ENCODE peak calls at places on chromosomes 4 and X, in four cellular contexts. One of them, this sample, is unnamed.

GRCh38 chrX:150475466-150475865 is 93.0 kb upstream of the MTM1 start:
- DNase-seq in Calu3: no peak
- DNase-seq in right atrium auricular region: no peak
- DNase-seq in left ventricle myocardium inferior: no peak
- DNase-seq in this sample: no peak

GRCh38 chrX:13646154-13646549 is 6.8 kb upstream of the TCEANC start:
- DNase-seq in left ventricle myocardium inferior: peak
- DNase-seq in Calu3: peak
- DNase-seq in right atrium auricular region: no peak
- DNase-seq in this sample: peak

GRCh38 chr4:134999169-134999568 is 797.6 kb upstream of the PABPC4L start:
- DNase-seq in right atrium auricular region: no peak
- DNase-seq in left ventricle myocardium inferior: no peak
- DNase-seq in Calu3: no peak
- DNase-seq in this sample: no peak

GRCh38 chr4:17701882-17702281 is 79.5 kb downstream of the FAM184B start:
- DNase-seq in Calu3: no peak
- DNase-seq in right atrium auricular region: no peak
- DNase-seq in left ventricle myocardium inferior: no peak
- DNase-seq in this sample: no peak

GRCh38 chr4:148054275-148054674 is 322.4 kb downstream of the ARHGAP10 start:
- DNase-seq in right atrium auricular region: no peak
- DNase-seq in Calu3: peak
- DNase-seq in left ventricle myocardium inferior: no peak
- DNase-seq in this sample: no peak

GRCh38 chr4:104128031-104128849 is 366.5 kb downstream of the CXXC4 start:
- DNase-seq in right atrium auricular region: no peak
- DNase-seq in Calu3: no peak
- DNase-seq in left ventricle myocardium inferior: no peak
- DNase-seq in this sample: no peak

GRCh38 chr4:76803522-76803921 is 94.4 kb downstream of the SOWAHB start:
- DNase-seq in Calu3: peak
- DNase-seq in left ventricle myocardium inferior: no peak
- DNase-seq in right atrium auricular region: no peak
- DNase-seq in this sample: no peak

GRCh38 chr4:102094474-102094873 is 250.8 kb downstream of the SLC39A8 start:
- DNase-seq in left ventricle myocardium inferior: no peak
- DNase-seq in Calu3: no peak
- DNase-seq in right atrium auricular region: no peak
- DNase-seq in this sample: no peak

GRCh38 chr4:124596811-124597210 is 115.7 kb downstream of the ANKRD50 start:
- DNase-seq in right atrium auricular region: no peak
- DNase-seq in left ventricle myocardium inferior: no peak
- DNase-seq in Calu3: no peak
- DNase-seq in this sample: no peak

GRCh38 chr4:74449571-74450297 is 4.8 kb downstream of the AREG start:
- DNase-seq in right atrium auricular region: no peak
- DNase-seq in left ventricle myocardium inferior: no peak
- DNase-seq in Calu3: no peak
- DNase-seq in this sample: no peak

GRCh38 chrX:154799554-154800348 is 5.5 kb downstream of the MPP1 start:
- DNase-seq in Calu3: peak
- DNase-seq in right atrium auricular region: no peak
- DNase-seq in left ventricle myocardium inferior: no peak
- DNase-seq in this sample: no peak

GRCh38 chr4:145784036-145784435 is 104.1 kb downstream of the C4orf51 start:
- DNase-seq in right atrium auricular region: no peak
- DNase-seq in left ventricle myocardium inferior: no peak
- DNase-seq in Calu3: no peak
- DNase-seq in this sample: no peak

GRCh38 chr4:168421671-168422070 is 58.6 kb downstream of the DDX60L start:
- DNase-seq in right atrium auricular region: no peak
- DNase-seq in Calu3: peak
- DNase-seq in left ventricle myocardium inferior: no peak
- DNase-seq in this sample: no peak

GRCh38 chr4:2243682-2244380 is 1.9 kb upstream of the HAUS3 start:
- DNase-seq in left ventricle myocardium inferior: peak
- DNase-seq in Calu3: no peak
- DNase-seq in right atrium auricular region: peak
- DNase-seq in this sample: peak

GRCh38 chr4:20987191-20987590 is 286.9 kb downstream of the PACRGL start:
- DNase-seq in left ventricle myocardium inferior: no peak
- DNase-seq in right atrium auricular region: no peak
- DNase-seq in Calu3: no peak
- DNase-seq in this sample: no peak

GRCh38 chrX:124388562-124388961 is 42.2 kb downstream of the SH2D1A start:
- DNase-seq in left ventricle myocardium inferior: no peak
- DNase-seq in Calu3: peak
- DNase-seq in right atrium auricular region: peak
- DNase-seq in this sample: peak

GRCh38 chr4:23788460-23788859 is 101.4 kb downstream of the PPARGC1A start:
- DNase-seq in right atrium auricular region: no peak
- DNase-seq in left ventricle myocardium inferior: no peak
- DNase-seq in Calu3: peak
- DNase-seq in this sample: no peak

GRCh38 chr4:176334066-176334465 is 14.3 kb downstream of the SPCS3 start:
- DNase-seq in right atrium auricular region: no peak
- DNase-seq in Calu3: no peak
- DNase-seq in left ventricle myocardium inferior: no peak
- DNase-seq in this sample: no peak

GRCh38 chr4:149630079-149630478 is 185.6 kb downstream of the IQCM start:
- DNase-seq in right atrium auricular region: no peak
- DNase-seq in left ventricle myocardium inferior: no peak
- DNase-seq in Calu3: no peak
- DNase-seq in this sample: no peak

GRCh38 chr4:106297636-106298035 is 18.4 kb downstream of the TBCK start:
- DNase-seq in right atrium auricular region: no peak
- DNase-seq in left ventricle myocardium inferior: no peak
- DNase-seq in Calu3: no peak
- DNase-seq in this sample: no peak

GRCh38 chr4:138007572-138007971 is 234.6 kb downstream of the SLC7A11 start:
- DNase-seq in right atrium auricular region: no peak
- DNase-seq in left ventricle myocardium inferior: no peak
- DNase-seq in Calu3: no peak
- DNase-seq in this sample: no peak

GRCh38 chr4:9832640-9833039 is 51.2 kb downstream of the DRD5 start:
- DNase-seq in right atrium auricular region: no peak
- DNase-seq in left ventricle myocardium inferior: no peak
- DNase-seq in Calu3: no peak
- DNase-seq in this sample: no peak

GRCh38 chrX:118627084-118627758 is 100.2 kb upstream of the IL13RA1 start:
- DNase-seq in right atrium auricular region: no peak
- DNase-seq in Calu3: peak
- DNase-seq in left ventricle myocardium inferior: no peak
- DNase-seq in this sample: no peak

GRCh38 chrX:43655961-43656494 is at the start of gene MAOA:
- DNase-seq in left ventricle myocardium inferior: peak
- DNase-seq in right atrium auricular region: peak
- DNase-seq in Calu3: peak
- DNase-seq in this sample: peak

GRCh38 chrX:131918839-131919238 is 104.3 kb upstream of the STK26 start:
- DNase-seq in left ventricle myocardium inferior: no peak
- DNase-seq in right atrium auricular region: no peak
- DNase-seq in Calu3: no peak
- DNase-seq in this sample: no peak

GRCh38 chrX:137081239-137081638 is 47.4 kb upstream of the GPR101 start:
- DNase-seq in left ventricle myocardium inferior: no peak
- DNase-seq in right atrium auricular region: no peak
- DNase-seq in Calu3: no peak
- DNase-seq in this sample: no peak

GRCh38 chrX:24990585-24990984 is 25.2 kb downstream of the ARX start:
- DNase-seq in left ventricle myocardium inferior: no peak
- DNase-seq in Calu3: no peak
- DNase-seq in right atrium auricular region: no peak
- DNase-seq in this sample: no peak

GRCh38 chr4:3488791-3489190 is 25.7 kb downstream of the DOK7 start:
- DNase-seq in Calu3: no peak
- DNase-seq in right atrium auricular region: no peak
- DNase-seq in left ventricle myocardium inferior: no peak
- DNase-seq in this sample: no peak

GRCh38 chr4:169115897-169116254 is 105.8 kb upstream of the CBR4 start:
- DNase-seq in left ventricle myocardium inferior: no peak
- DNase-seq in Calu3: peak
- DNase-seq in right atrium auricular region: no peak
- DNase-seq in this sample: peak

GRCh38 chrX:117972681-117973080 is 143.9 kb downstream of the KLHL13 start:
- DNase-seq in left ventricle myocardium inferior: no peak
- DNase-seq in Calu3: no peak
- DNase-seq in right atrium auricular region: no peak
- DNase-seq in this sample: no peak

GRCh38 chrX:698246-698645 is 67.7 kb downstream of the SHOX start:
- DNase-seq in Calu3: no peak
- DNase-seq in right atrium auricular region: no peak
- DNase-seq in left ventricle myocardium inferior: no peak
- DNase-seq in this sample: no peak

GRCh38 chrX:150219374-150220185 is 143.5 kb upstream of the MAMLD1 start:
- DNase-seq in Calu3: no peak
- DNase-seq in right atrium auricular region: no peak
- DNase-seq in left ventricle myocardium inferior: no peak
- DNase-seq in this sample: no peak

This sample was measured in ureter.